ENCODE peak calls at places on chromosomes 2 and 18, in nine cellular contexts. One of them, this sample, is unnamed.
A peak's percentile ranks its signal among the peaks of the same experiment; 100 is the strongest.

GRCh38 chr2:119517433-119517832 is 6.8 kb downstream of the SCTR start:
- DNase-seq in iPS-NIHi11: peak; percentile 82
- DNase-seq in activated CD4-positive, alpha-beta T cell treated with anti-CD3 and anti-CD28 coated beads, Interleukin-2, amount 50 U/mL, for 4 hours: no peak
- DNase-seq in Panc1: peak; percentile 10
- DNase-seq in lung: peak; percentile 75
- DNase-seq in neural crest cell: peak; percentile 60
- DNase-seq in RKO: peak; percentile 8
- DNase-seq in AG10803: peak; percentile 34
- DNase-seq in stimulated activated naive CD4-positive, alpha-beta T cell: no peak
- DNase-seq in this sample: no peak

GRCh38 chr2:112712903-112713584 is 7.8 kb upstream of the NT5DC4 start:
- DNase-seq in iPS-NIHi11: no peak
- DNase-seq in activated CD4-positive, alpha-beta T cell treated with anti-CD3 and anti-CD28 coated beads, Interleukin-2, amount 50 U/mL, for 4 hours: peak; percentile 41
- DNase-seq in Panc1: no peak
- DNase-seq in lung: no peak
- DNase-seq in neural crest cell: no peak
- DNase-seq in RKO: peak; percentile 84
- DNase-seq in AG10803: peak; percentile 29
- DNase-seq in stimulated activated naive CD4-positive, alpha-beta T cell: no peak
- DNase-seq in this sample: peak; percentile 77

GRCh38 chr18:24063121-24063731 is 48.7 kb downstream of the TTC39C start:
- DNase-seq in iPS-NIHi11: no peak
- DNase-seq in activated CD4-positive, alpha-beta T cell treated with anti-CD3 and anti-CD28 coated beads, Interleukin-2, amount 50 U/mL, for 4 hours: no peak
- DNase-seq in Panc1: no peak
- DNase-seq in lung: no peak
- DNase-seq in neural crest cell: no peak
- DNase-seq in RKO: peak; percentile 31
- DNase-seq in AG10803: peak; percentile 50
- DNase-seq in stimulated activated naive CD4-positive, alpha-beta T cell: no peak
- DNase-seq in this sample: no peak

GRCh38 chr2:157307021-157307420 is 18.6 kb downstream of the ERMN start:
- DNase-seq in iPS-NIHi11: peak; percentile 18
- DNase-seq in activated CD4-positive, alpha-beta T cell treated with anti-CD3 and anti-CD28 coated beads, Interleukin-2, amount 50 U/mL, for 4 hours: no peak
- DNase-seq in Panc1: no peak
- DNase-seq in lung: no peak
- DNase-seq in neural crest cell: no peak
- DNase-seq in RKO: no peak
- DNase-seq in AG10803: peak; percentile 53
- DNase-seq in stimulated activated naive CD4-positive, alpha-beta T cell: no peak
- DNase-seq in this sample: no peak

GRCh38 chr2:207012461-207012860 is 73.1 kb downstream of the CPO start:
- DNase-seq in iPS-NIHi11: no peak
- DNase-seq in activated CD4-positive, alpha-beta T cell treated with anti-CD3 and anti-CD28 coated beads, Interleukin-2, amount 50 U/mL, for 4 hours: no peak
- DNase-seq in Panc1: no peak
- DNase-seq in lung: no peak
- DNase-seq in neural crest cell: no peak
- DNase-seq in RKO: peak; percentile 2
- DNase-seq in AG10803: no peak
- DNase-seq in stimulated activated naive CD4-positive, alpha-beta T cell: no peak
- DNase-seq in this sample: no peak

GRCh38 chr2:224099846-224100643 is 61.0 kb upstream of the SERPINE2 start:
- DNase-seq in iPS-NIHi11: no peak
- DNase-seq in activated CD4-positive, alpha-beta T cell treated with anti-CD3 and anti-CD28 coated beads, Interleukin-2, amount 50 U/mL, for 4 hours: no peak
- DNase-seq in Panc1: no peak
- DNase-seq in lung: peak; percentile 10
- DNase-seq in neural crest cell: no peak
- DNase-seq in RKO: no peak
- DNase-seq in AG10803: peak; percentile 53
- DNase-seq in stimulated activated naive CD4-positive, alpha-beta T cell: no peak
- DNase-seq in this sample: no peak

GRCh38 chr2:185219981-185220380 is 518.6 kb upstream of the FSIP2 start:
- DNase-seq in iPS-NIHi11: no peak
- DNase-seq in activated CD4-positive, alpha-beta T cell treated with anti-CD3 and anti-CD28 coated beads, Interleukin-2, amount 50 U/mL, for 4 hours: no peak
- DNase-seq in Panc1: no peak
- DNase-seq in lung: no peak
- DNase-seq in neural crest cell: no peak
- DNase-seq in RKO: no peak
- DNase-seq in AG10803: no peak
- DNase-seq in stimulated activated naive CD4-positive, alpha-beta T cell: no peak
- DNase-seq in this sample: no peak

GRCh38 chr2:139177041-139177440 is 396.9 kb upstream of the NXPH2 start:
- DNase-seq in iPS-NIHi11: no peak
- DNase-seq in activated CD4-positive, alpha-beta T cell treated with anti-CD3 and anti-CD28 coated beads, Interleukin-2, amount 50 U/mL, for 4 hours: no peak
- DNase-seq in Panc1: no peak
- DNase-seq in lung: no peak
- DNase-seq in neural crest cell: no peak
- DNase-seq in RKO: no peak
- DNase-seq in AG10803: no peak
- DNase-seq in stimulated activated naive CD4-positive, alpha-beta T cell: no peak
- DNase-seq in this sample: no peak

GRCh38 chr18:9386872-9387271 is 52.3 kb downstream of the TWSG1 start:
- DNase-seq in iPS-NIHi11: no peak
- DNase-seq in activated CD4-positive, alpha-beta T cell treated with anti-CD3 and anti-CD28 coated beads, Interleukin-2, amount 50 U/mL, for 4 hours: no peak
- DNase-seq in Panc1: no peak
- DNase-seq in lung: no peak
- DNase-seq in neural crest cell: no peak
- DNase-seq in RKO: no peak
- DNase-seq in AG10803: no peak
- DNase-seq in stimulated activated naive CD4-positive, alpha-beta T cell: no peak
- DNase-seq in this sample: no peak

GRCh38 chr18:2846241-2846637 is 567 bp upstream of the EMILIN2 start:
- DNase-seq in iPS-NIHi11: peak; percentile 46
- DNase-seq in activated CD4-positive, alpha-beta T cell treated with anti-CD3 and anti-CD28 coated beads, Interleukin-2, amount 50 U/mL, for 4 hours: no peak
- DNase-seq in Panc1: no peak
- DNase-seq in lung: no peak
- DNase-seq in neural crest cell: no peak
- DNase-seq in RKO: no peak
- DNase-seq in AG10803: peak; percentile 11
- DNase-seq in stimulated activated naive CD4-positive, alpha-beta T cell: no peak
- DNase-seq in this sample: no peak

GRCh38 chr2:172783091-172783898 is 47.6 kb downstream of the RAPGEF4 start:
- DNase-seq in iPS-NIHi11: peak; percentile 23
- DNase-seq in activated CD4-positive, alpha-beta T cell treated with anti-CD3 and anti-CD28 coated beads, Interleukin-2, amount 50 U/mL, for 4 hours: no peak
- DNase-seq in Panc1: no peak
- DNase-seq in lung: no peak
- DNase-seq in neural crest cell: peak; percentile 31
- DNase-seq in RKO: no peak
- DNase-seq in AG10803: peak; percentile 96
- DNase-seq in stimulated activated naive CD4-positive, alpha-beta T cell: no peak
- DNase-seq in this sample: no peak

GRCh38 chr18:35971661-35972196 is 750 bp upstream of the RMP24 start:
- DNase-seq in iPS-NIHi11: peak; percentile 11
- DNase-seq in activated CD4-positive, alpha-beta T cell treated with anti-CD3 and anti-CD28 coated beads, Interleukin-2, amount 50 U/mL, for 4 hours: no peak
- DNase-seq in Panc1: peak; percentile 12
- DNase-seq in lung: no peak
- DNase-seq in neural crest cell: no peak
- DNase-seq in RKO: peak; percentile 44
- DNase-seq in AG10803: no peak
- DNase-seq in stimulated activated naive CD4-positive, alpha-beta T cell: no peak
- DNase-seq in this sample: no peak

GRCh38 chr2:20617892-20618467 is 32.9 kb downstream of the HS1BP3 start:
- DNase-seq in iPS-NIHi11: peak; percentile 72
- DNase-seq in activated CD4-positive, alpha-beta T cell treated with anti-CD3 and anti-CD28 coated beads, Interleukin-2, amount 50 U/mL, for 4 hours: no peak
- DNase-seq in Panc1: peak; percentile 36
- DNase-seq in lung: peak; percentile 97
- DNase-seq in neural crest cell: no peak
- DNase-seq in RKO: peak; percentile 73
- DNase-seq in AG10803: peak; percentile 99
- DNase-seq in stimulated activated naive CD4-positive, alpha-beta T cell: no peak
- DNase-seq in this sample: peak; percentile 92

GRCh38 chr2:71963295-71963694 is 184.4 kb downstream of the CYP26B1 start:
- DNase-seq in iPS-NIHi11: no peak
- DNase-seq in activated CD4-positive, alpha-beta T cell treated with anti-CD3 and anti-CD28 coated beads, Interleukin-2, amount 50 U/mL, for 4 hours: no peak
- DNase-seq in Panc1: no peak
- DNase-seq in lung: no peak
- DNase-seq in neural crest cell: no peak
- DNase-seq in RKO: no peak
- DNase-seq in AG10803: peak; percentile 49
- DNase-seq in stimulated activated naive CD4-positive, alpha-beta T cell: no peak
- DNase-seq in this sample: no peak

GRCh38 chr2:234913208-234913626 is 38.6 kb upstream of the SH3BP4 start:
- DNase-seq in iPS-NIHi11: no peak
- DNase-seq in activated CD4-positive, alpha-beta T cell treated with anti-CD3 and anti-CD28 coated beads, Interleukin-2, amount 50 U/mL, for 4 hours: no peak
- DNase-seq in Panc1: no peak
- DNase-seq in lung: no peak
- DNase-seq in neural crest cell: no peak
- DNase-seq in RKO: no peak
- DNase-seq in AG10803: no peak
- DNase-seq in stimulated activated naive CD4-positive, alpha-beta T cell: no peak
- DNase-seq in this sample: no peak

GRCh38 chr2:127027715-127028114 is 79.2 kb downstream of the BIN1 start:
- DNase-seq in iPS-NIHi11: no peak
- DNase-seq in activated CD4-positive, alpha-beta T cell treated with anti-CD3 and anti-CD28 coated beads, Interleukin-2, amount 50 U/mL, for 4 hours: no peak
- DNase-seq in Panc1: no peak
- DNase-seq in lung: no peak
- DNase-seq in neural crest cell: no peak
- DNase-seq in RKO: no peak
- DNase-seq in AG10803: no peak
- DNase-seq in stimulated activated naive CD4-positive, alpha-beta T cell: no peak
- DNase-seq in this sample: no peak

GRCh38 chr2:10935953-10936942 is 24.5 kb downstream of the KCNF1 start:
- DNase-seq in iPS-NIHi11: peak; percentile 72
- DNase-seq in activated CD4-positive, alpha-beta T cell treated with anti-CD3 and anti-CD28 coated beads, Interleukin-2, amount 50 U/mL, for 4 hours: no peak
- DNase-seq in Panc1: peak; percentile 90
- DNase-seq in lung: no peak
- DNase-seq in neural crest cell: no peak
- DNase-seq in RKO: peak; percentile 92
- DNase-seq in AG10803: peak; percentile 93
- DNase-seq in stimulated activated naive CD4-positive, alpha-beta T cell: no peak
- DNase-seq in this sample: no peak

GRCh38 chr2:64966017-64966416 is 23.2 kb upstream of the SLC1A4 start:
- DNase-seq in iPS-NIHi11: no peak
- DNase-seq in activated CD4-positive, alpha-beta T cell treated with anti-CD3 and anti-CD28 coated beads, Interleukin-2, amount 50 U/mL, for 4 hours: no peak
- DNase-seq in Panc1: no peak
- DNase-seq in lung: no peak
- DNase-seq in neural crest cell: no peak
- DNase-seq in RKO: no peak
- DNase-seq in AG10803: no peak
- DNase-seq in stimulated activated naive CD4-positive, alpha-beta T cell: no peak
- DNase-seq in this sample: no peak

GRCh38 chr2:105451571-105452140 is 52.8 kb upstream of the FHL2 start:
- DNase-seq in iPS-NIHi11: no peak
- DNase-seq in activated CD4-positive, alpha-beta T cell treated with anti-CD3 and anti-CD28 coated beads, Interleukin-2, amount 50 U/mL, for 4 hours: no peak
- DNase-seq in Panc1: no peak
- DNase-seq in lung: no peak
- DNase-seq in neural crest cell: no peak
- DNase-seq in RKO: no peak
- DNase-seq in AG10803: no peak
- DNase-seq in stimulated activated naive CD4-positive, alpha-beta T cell: no peak
- DNase-seq in this sample: no peak

GRCh38 chr2:128454980-128455709 is 136.5 kb upstream of the HS6ST1 start:
- DNase-seq in iPS-NIHi11: no peak
- DNase-seq in activated CD4-positive, alpha-beta T cell treated with anti-CD3 and anti-CD28 coated beads, Interleukin-2, amount 50 U/mL, for 4 hours: no peak
- DNase-seq in Panc1: no peak
- DNase-seq in lung: no peak
- DNase-seq in neural crest cell: no peak
- DNase-seq in RKO: no peak
- DNase-seq in AG10803: no peak
- DNase-seq in stimulated activated naive CD4-positive, alpha-beta T cell: no peak
- DNase-seq in this sample: peak; percentile 75

GRCh38 chr2:110864176-110864575 is 131.8 kb downstream of the ACOXL start:
- DNase-seq in iPS-NIHi11: no peak
- DNase-seq in activated CD4-positive, alpha-beta T cell treated with anti-CD3 and anti-CD28 coated beads, Interleukin-2, amount 50 U/mL, for 4 hours: no peak
- DNase-seq in Panc1: no peak
- DNase-seq in lung: no peak
- DNase-seq in neural crest cell: no peak
- DNase-seq in RKO: no peak
- DNase-seq in AG10803: no peak
- DNase-seq in stimulated activated naive CD4-positive, alpha-beta T cell: no peak
- DNase-seq in this sample: peak; percentile 10

This sample was measured in osteocyte.